ENCODE peak calls at places on chromosomes 13 and 19, in five cellular contexts. R is body of pancreas, P is brain microvascular endothelial cell, G is iPS DF 6.9, L is cardiac muscle cell. B is an unnamed sample. For H3K36me3 and H3K27me3, the result is how much of the 10 kb centered on the place peaks cover.

GRCh38 chr13:20174656-20175405 is 14.0 kb upstream of the GJA3 start:
- DNase-seq in R (peak), P (peak), G (no peak), L (no peak), B (no peak)

GRCh38 chr13:100347941-100348340 is 240.6 kb downstream of the GGACT start:
- DNase-seq in R (no peak), P (no peak), G (no peak), L (no peak), B (no peak)

GRCh38 chr13:112741185-112741755 is 51.4 kb downstream of the ATP11A start:
- DNase-seq in R (no peak), P (no peak), G (no peak), L (no peak), B (no peak)

GRCh38 chr13:28685892-28686291 is 27.0 kb downstream of the POMP start:
- DNase-seq in R (no peak), P (no peak), G (no peak), L (no peak), B (no peak)

GRCh38 chr13:113288880-113289279 is 8.2 kb upstream of the LAMP1 start:
- DNase-seq in R (no peak), P (no peak), G (no peak), L (no peak), B (no peak)

GRCh38 chr19:49200238-49200862 is 42.8 kb downstream of the TRPM4 start:
- DNase-seq in R (no peak), P (no peak), G (no peak), L (no peak), B (peak)

GRCh38 chr13:112531263-112531794 is 56.6 kb downstream of the TUBGCP3 start:
- DNase-seq in R (no peak), P (no peak), G (no peak), L (no peak), B (no peak)

GRCh38 chr19:13154241-13154778 is 4.1 kb downstream of the IER2 start:
- DNase-seq in R (peak), P (peak), G (no peak), L (peak), B (peak)

GRCh38 chr19:3809881-3810707 is 23.9 kb upstream of the MATK start:
- DNase-seq in R (no peak), P (no peak), G (no peak), L (no peak), B (no peak)

GRCh38 chr19:13029893-13030292 is 34.6 kb downstream of the NFIX start:
- DNase-seq in R (no peak), P (no peak), G (no peak), L (no peak), B (no peak)

GRCh38 chr19:51489113-51489512 is 10.8 kb downstream of the CEACAM18 start:
- DNase-seq in R (no peak), P (no peak), G (no peak), L (no peak), B (no peak)

GRCh38 chr13:113058129-113058987 is 47.2 kb upstream of the F7 start:
- DNase-seq in R (no peak), P (no peak), G (no peak), L (no peak), B (no peak)

GRCh38 chr19:13888281-13888680 is 11.3 kb downstream of the NANOS3 start:
- DNase-seq in R (no peak), P (no peak), G (no peak), L (no peak), B (no peak)

GRCh38 chr13:100633461-100633860 is 41.1 kb downstream of the TMTC4 start:
- DNase-seq in R (no peak), P (peak), G (no peak), L (no peak), B (no peak)

GRCh38 chr13:94121686-94122085 is 357.8 kb downstream of the DCT start:
- DNase-seq in R (no peak), P (peak), G (no peak), L (no peak), B (no peak)

GRCh38 chr19:38792250-38793111 is 3.5 kb downstream of the LGALS7B start:
- DNase-seq in R (no peak), P (no peak), G (no peak), L (no peak), B (no peak)

GRCh38 chr13:113410472-113411201 is 42.7 kb downstream of the ADPRHL1 start:
- DNase-seq in R (no peak), P (peak), G (no peak), L (no peak), B (peak)

GRCh38 chr13:112679932-112680677 is 9.7 kb upstream of the ATP11A start:
- DNase-seq in R (no peak), P (no peak), G (no peak), L (no peak), B (no peak)

GRCh38 chr13:41587490-41587889 is 130.1 kb downstream of the RGCC start:
- DNase-seq in R (no peak), P (no peak), G (no peak), L (no peak), B (no peak)

GRCh38 chr13:33108620-33109019 is 92.4 kb downstream of the KL start:
- DNase-seq in R (no peak), P (no peak), G (no peak), L (no peak), B (no peak)

GRCh38 chr13:31773538-31773937 is 34.2 kb downstream of the RXFP2 start:
- DNase-seq in R (no peak), P (peak), G (no peak), L (no peak), B (no peak)

GRCh38 chr19:37087110-37087509 is 8.9 kb downstream of the ZNF420 start:
- DNase-seq in R (no peak), P (no peak), G (no peak), L (no peak), B (no peak)

GRCh38 chr13:30334663-30335386 is 27.5 kb upstream of the KATNAL1 start:
- DNase-seq in R (peak), P (no peak), G (peak), L (peak), B (peak)

GRCh38 chr19:43755256-43755801 is 567 bp upstream of the SMG9 start:
- DNase-seq in R (peak), P (peak), G (no peak), L (peak), B (no peak)

GRCh38 chr19:2782936-2783780 is at the start of gene SGTA:
- DNase-seq in R (peak), P (peak), G (peak), L (peak), B (peak)

GRCh38 chr19:41085748-41086415 is 2.4 kb upstream of the CYP2A13 start:
- DNase-seq in R (no peak), P (no peak), G (no peak), L (no peak), B (peak)

GRCh38 chr13:72384879-72385278 is 342.6 kb downstream of the MZT1 start:
- DNase-seq in R (no peak), P (peak), G (no peak), L (no peak), B (no peak)

GRCh38 chr19:20254151-20254550 is 87.1 kb downstream of the ZNF486 start:
- DNase-seq in R (no peak), P (no peak), G (no peak), L (no peak), B (no peak)

GRCh38 chr13:114108894-114109293 is 23.5 kb downstream of the RASA3 start:
- DNase-seq in R (no peak), P (no peak), G (no peak), L (no peak), B (peak)

GRCh38 chr19:18499055-18499775 is 22.7 kb downstream of the ELL start:
- DNase-seq in R (no peak), P (no peak), G (no peak), L (no peak), B (no peak)

GRCh38 chr19:2775556-2776430 is 7.3 kb downstream of the SGTA start:
- DNase-seq in R (peak), P (peak), G (no peak), L (no peak), B (no peak)

GRCh38 chr13:24208314-24208713 is 47.8 kb downstream of the SPATA13 start:
- DNase-seq in R (peak), P (peak), G (no peak), L (no peak), B (no peak)

GRCh38 chr19:11984986-11985385 is 20.1 kb downstream of the ZNF763 start:
- DNase-seq in R (no peak), P (no peak), G (peak), L (peak), B (peak)

GRCh38 chr13:110399801-110400200 is 92.7 kb downstream of the COL4A2 start:
- DNase-seq in R (no peak), P (no peak), G (no peak), L (no peak), B (no peak)
- H3K27ac ChIP-seq in R (no peak), P (peak), G (no peak), L (no peak), B (no peak)

DNA sequence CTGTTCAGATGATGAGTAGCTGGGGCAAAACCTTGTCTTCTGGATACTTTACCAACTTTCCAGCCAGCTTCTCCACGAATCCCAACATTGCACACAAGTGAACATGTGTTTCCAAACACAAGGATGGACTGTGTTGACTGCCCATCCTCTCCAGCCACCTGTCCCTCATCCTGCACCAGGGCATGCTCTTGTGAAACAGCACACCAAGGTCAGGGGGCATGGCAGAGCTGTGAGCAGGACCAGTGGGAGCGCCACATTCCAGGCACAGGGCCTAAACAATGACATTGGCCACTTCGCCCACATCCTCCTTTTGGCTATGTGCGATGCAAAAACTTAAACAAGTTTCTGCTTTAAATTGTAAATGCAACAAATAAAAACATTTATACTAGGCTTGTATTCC is 105.5 kb downstream of the IRS2 start:
- DNase-seq in R (no peak), P (no peak), G (no peak), L (no peak), B (no peak)
- H3K36me3 ChIP-seq in R (under half), P (under half), G (under half), L (under half), B (under half)

GRCh38 chr19:55173717-55174409 is 6.2 kb downstream of the SYT5 start:
- DNase-seq in R (peak), P (peak), G (no peak), L (peak), B (peak)

GRCh38 chr19:55172741-55173140 is 6.3 kb upstream of the DNAAF3 start:
- DNase-seq in R (no peak), P (peak), G (no peak), L (no peak), B (no peak)

GRCh38 chr19:55171440-55171839 is 5.0 kb upstream of the DNAAF3 start:
- DNase-seq in R (no peak), P (no peak), G (no peak), L (no peak), B (no peak)

GRCh38 chr19:55174425-55175116 is 5.5 kb downstream of the SYT5 start:
- DNase-seq in R (no peak), P (no peak), G (no peak), L (no peak), B (no peak)

GRCh38 chr19:55173186-55173716 is 6.8 kb upstream of the DNAAF3 start:
- DNase-seq in R (no peak), P (no peak), G (no peak), L (no peak), B (no peak)
- H3K27me3 ChIP-seq in R (under half), P (under half), G (under half), L (half or more), B (under half)

GRCh38 chr13:76991796-76992547 is at the start of gene CLN5:
- DNase-seq in R (peak), P (peak), G (no peak), L (peak), B (peak)

GRCh38 chr13:76994281-76994680 is 2.4 kb downstream of the CLN5 start:
- DNase-seq in R (no peak), P (no peak), G (no peak), L (no peak), B (no peak)

GRCh38 chr13:76992548-76993001 is 694 bp downstream of the CLN5 start:
- DNase-seq in R (peak), P (no peak), G (no peak), L (peak), B (peak)

GRCh38 chr13:76993473-76993872 is 1.6 kb downstream of the CLN5 start:
- DNase-seq in R (no peak), P (no peak), G (no peak), L (no peak), B (no peak)

GRCh38 chr13:76993021-76993420 is 1.1 kb downstream of the CLN5 start:
- DNase-seq in R (no peak), P (no peak), G (no peak), L (no peak), B (no peak)
- H3K27ac ChIP-seq in R (peak), P (no peak), G (no peak), L (no peak), B (no peak)

GRCh38 chr19:48139053-48139452 is 28.4 kb upstream of the PLA2G4C start:
- DNase-seq in R (no peak), P (no peak), G (no peak), L (no peak), B (no peak)

GRCh38 chr19:48133094-48133493 is 22.5 kb upstream of the PLA2G4C start:
- DNase-seq in R (no peak), P (no peak), G (no peak), L (no peak), B (no peak)

GRCh38 chr19:48137411-48137810 is 26.8 kb upstream of the PLA2G4C start:
- DNase-seq in R (no peak), P (no peak), G (no peak), L (no peak), B (no peak)

GRCh38 chr19:48135411-48135810 is 24.8 kb upstream of the PLA2G4C start:
- DNase-seq in R (no peak), P (no peak), G (no peak), L (no peak), B (no peak)

GRCh38 chr19:48136547-48136946 is 25.9 kb upstream of the PLA2G4C start:
- DNase-seq in R (no peak), P (no peak), G (no peak), L (no peak), B (no peak)
- H3K36me3 ChIP-seq in R (under half), P (under half), G (under half), L (under half), B (half or more)